ENCODE peak calls at places on chromosomes 3 and 15, in ten cellular contexts. V is iris pigment epithelial cell; F is stimulated activated CD4-positive, alpha-beta T cell treated with anti-CD3 and anti-CD28 coated beads, Interleukin-4, amount 100 ng/mL, for 1 hour; K is GM12865; Q is NCI-H1092 treated with DMSO at 0.1 percent for 48 hours; S is NCI-H774; I is lung; B is H1; M is fibroblast of pulmonary artery; C is AG10803. J is an unnamed sample.

GRCh38 chr15:56719774-56720555 is 13.3 kb downstream of the ZNF280D start:
- DNase-seq in B (no peak), C (no peak), S (no peak), K (no peak), F (no peak), M (no peak), Q (no peak), I (no peak), V (no peak), J (no peak)

GRCh38 chr15:25846377-25846776 is 16.8 kb downstream of the ATP10A start:
- DNase-seq in K (no peak), I (no peak), C (no peak), M (no peak), Q (no peak), B (no peak), V (no peak), F (peak), S (no peak), J (no peak)

GRCh38 chr3:126100688-126101301 is 16.9 kb upstream of the SLC41A3 start:
- DNase-seq in S (no peak), B (no peak), C (peak), K (peak), F (no peak), M (no peak), Q (no peak), I (peak), V (peak), J (no peak)

GRCh38 chr3:152471814-152472605 is 203.3 kb downstream of the MBNL1 start:
- DNase-seq in Q (peak), C (peak), M (peak), F (peak), S (peak), I (peak), K (peak), V (peak), B (no peak), J (peak)

GRCh38 chr3:181253796-181254195 is 264.3 kb upstream of the DNAJC19 start:
- DNase-seq in I (no peak), C (no peak), M (no peak), S (no peak), B (no peak), V (no peak), F (no peak), Q (no peak), K (no peak), J (no peak)

GRCh38 chr3:43770426-43771103 is 79.8 kb downstream of the ABHD5 start:
- DNase-seq in M (peak), F (peak), V (peak), B (no peak), K (no peak), S (no peak), Q (peak), I (peak), C (peak), J (peak)

GRCh38 chr3:129383292-129383860 is 45.1 kb downstream of the EFCAB12 start:
- DNase-seq in F (peak), C (peak), M (peak), B (peak), Q (peak), V (peak), I (peak), K (peak), S (peak), J (peak)

GRCh38 chr3:66561374-66561773 is 60.6 kb upstream of the LRIG1 start:
- DNase-seq in K (no peak), S (no peak), F (no peak), M (peak), V (peak), I (no peak), B (no peak), C (no peak), Q (no peak), J (no peak)

GRCh38 chr15:48066456-48066855 is 54.3 kb upstream of the SLC24A5 start:
- DNase-seq in B (no peak), C (no peak), I (no peak), Q (no peak), V (no peak), S (no peak), K (no peak), F (no peak), M (no peak), J (no peak)

GRCh38 chr3:9101286-9101685 is 138.0 kb upstream of the RAD18 start:
- DNase-seq in K (no peak), S (no peak), M (no peak), V (no peak), C (no peak), B (no peak), Q (no peak), I (no peak), F (no peak), J (no peak)

GRCh38 chr3:48065035-48065434 is 48.8 kb upstream of the MAP4 start:
- DNase-seq in M (no peak), C (no peak), F (no peak), K (no peak), Q (no peak), S (no peak), I (no peak), B (no peak), V (no peak), J (no peak)

GRCh38 chr3:39290255-39290654 is 10.4 kb upstream of the CX3CR1 start:
- DNase-seq in B (no peak), K (peak), C (no peak), I (no peak), M (peak), F (no peak), Q (no peak), S (no peak), V (no peak), J (no peak)

GRCh38 chr3:70861855-70862254 is 549.4 kb upstream of the MDFIC2 start:
- DNase-seq in K (no peak), F (no peak), C (peak), M (peak), S (no peak), I (no peak), V (peak), B (no peak), Q (no peak), J (no peak)

GRCh38 chr15:70494861-70495571 is 268.3 kb downstream of the UACA start:
- DNase-seq in K (peak), V (peak), Q (no peak), M (peak), S (no peak), C (peak), B (no peak), I (no peak), F (peak), J (peak)

GRCh38 chr15:51094606-51095569 is at the start of gene TNFAIP8L3:
- DNase-seq in M (peak), Q (no peak), I (peak), K (no peak), C (no peak), B (no peak), F (no peak), V (peak), S (peak), J (peak)

GRCh38 chr3:164320962-164321361 is 757.3 kb downstream of the SI start:
- DNase-seq in M (no peak), C (no peak), Q (no peak), B (peak), V (no peak), F (no peak), K (no peak), I (no peak), S (no peak), J (no peak)

GRCh38 chr3:150544040-150544439 is 2.3 kb downstream of the SERP1 start:
- DNase-seq in V (peak), F (no peak), Q (no peak), S (no peak), M (peak), C (peak), I (no peak), K (no peak), B (no peak), J (peak)

GRCh38 chr3:119145128-119145499 is 851 bp upstream of the TEX55 start:
- DNase-seq in B (no peak), M (no peak), S (no peak), F (no peak), K (no peak), I (no peak), C (no peak), V (no peak), Q (no peak), J (no peak)

J was measured in LoVo.